ENCODE peak calls at places on chromosomes 3 and 15, in five cellular contexts. One of them, this sample, is unnamed.

GRCh38 chr3:180492047-180492446 is 109.9 kb upstream of the TTC14 start:
- DNase-seq in HL-60: no peak
- DNase-seq in GM12878: no peak
- DNase-seq in H1: no peak
- DNase-seq in HepG2: no peak
- DNase-seq in this sample: no peak

GRCh38 chr15:77720617-77721016 is 87.9 kb upstream of the LINGO1 start:
- DNase-seq in HepG2: no peak
- DNase-seq in GM12878: no peak
- DNase-seq in H1: no peak
- DNase-seq in HL-60: no peak
- DNase-seq in this sample: peak

GRCh38 chr3:119810018-119810435 is 28.1 kb downstream of the NR1I2 start:
- DNase-seq in HL-60: peak
- DNase-seq in GM12878: peak
- DNase-seq in H1: no peak
- DNase-seq in HepG2: no peak
- DNase-seq in this sample: no peak

GRCh38 chr3:90031121-90031520 is 923.7 kb downstream of the EPHA3 start:
- DNase-seq in H1: no peak
- DNase-seq in HepG2: no peak
- DNase-seq in HL-60: no peak
- DNase-seq in GM12878: no peak
- DNase-seq in this sample: no peak

GRCh38 chr3:52213901-52214300 is 11.5 kb downstream of the TLR9 start:
- DNase-seq in HL-60: no peak
- DNase-seq in HepG2: no peak
- DNase-seq in H1: no peak
- DNase-seq in GM12878: no peak
- DNase-seq in this sample: no peak

GRCh38 chr3:149454746-149455145 is 19.8 kb upstream of the TM4SF4 start:
- DNase-seq in HL-60: no peak
- DNase-seq in GM12878: no peak
- DNase-seq in HepG2: no peak
- DNase-seq in H1: no peak
- DNase-seq in this sample: no peak

GRCh38 chr3:72274511-72275295 is 489.8 kb upstream of the PROK2 start:
- DNase-seq in GM12878: no peak
- DNase-seq in HL-60: peak
- DNase-seq in H1: no peak
- DNase-seq in HepG2: no peak
- DNase-seq in this sample: no peak

GRCh38 chr3:152159328-152159727 is 109.4 kb upstream of the MBNL1 start:
- DNase-seq in GM12878: no peak
- DNase-seq in H1: no peak
- DNase-seq in HepG2: no peak
- DNase-seq in HL-60: no peak
- DNase-seq in this sample: no peak

GRCh38 chr15:53962646-53963561 is 15.3 kb upstream of the UNC13C start:
- DNase-seq in H1: no peak
- DNase-seq in GM12878: no peak
- DNase-seq in HL-60: peak
- DNase-seq in HepG2: peak
- DNase-seq in this sample: peak

GRCh38 chr3:152298393-152299242 is 29.9 kb downstream of the MBNL1 start:
- DNase-seq in GM12878: peak
- DNase-seq in HL-60: peak
- DNase-seq in H1: no peak
- DNase-seq in HepG2: peak
- DNase-seq in this sample: peak

GRCh38 chr3:171688593-171688992 is 121.7 kb downstream of the PLD1 start:
- DNase-seq in GM12878: no peak
- DNase-seq in H1: no peak
- DNase-seq in HL-60: no peak
- DNase-seq in HepG2: no peak
- DNase-seq in this sample: no peak

GRCh38 chr3:171687998-171688397 is 122.3 kb downstream of the PLD1 start:
- DNase-seq in HL-60: no peak
- DNase-seq in GM12878: no peak
- DNase-seq in H1: no peak
- DNase-seq in HepG2: no peak
- DNase-seq in this sample: no peak

GRCh38 chr3:171691485-171691884 is 118.8 kb downstream of the PLD1 start:
- DNase-seq in H1: no peak
- DNase-seq in GM12878: no peak
- DNase-seq in HepG2: no peak
- DNase-seq in HL-60: no peak
- DNase-seq in this sample: no peak

GRCh38 chr3:171687064-171687463 is 123.2 kb downstream of the PLD1 start:
- DNase-seq in HL-60: no peak
- DNase-seq in HepG2: no peak
- DNase-seq in H1: no peak
- DNase-seq in GM12878: no peak
- DNase-seq in this sample: no peak

GRCh38 chr3:171690291-171690690 is 120.0 kb downstream of the PLD1 start:
- DNase-seq in GM12878: peak
- DNase-seq in HepG2: no peak
- DNase-seq in HL-60: no peak
- DNase-seq in H1: no peak
- DNase-seq in this sample: no peak
- TF ChIP-seq GABPA in GM12878: no peak
- TF ChIP-seq GABPA in HepG2: no peak
- TF ChIP-seq GABPA in HL-60: no peak
- TF ChIP-seq GABPA in H1: no peak
- TF ChIP-seq GABPA in this sample: no peak

GRCh38 chr3:197507081-197507480 is 48.7 kb downstream of the BDH1 start:
- DNase-seq in HepG2: no peak
- DNase-seq in HL-60: no peak
- DNase-seq in GM12878: no peak
- DNase-seq in H1: no peak
- DNase-seq in this sample: no peak

GRCh38 chr3:197503652-197504051 is 52.1 kb downstream of the BDH1 start:
- DNase-seq in HepG2: no peak
- DNase-seq in H1: no peak
- DNase-seq in HL-60: no peak
- DNase-seq in GM12878: no peak
- DNase-seq in this sample: no peak

GRCh38 chr3:197505796-197506553 is 49.8 kb downstream of the BDH1 start:
- DNase-seq in HL-60: no peak
- DNase-seq in GM12878: no peak
- DNase-seq in HepG2: no peak
- DNase-seq in H1: no peak
- DNase-seq in this sample: peak

GRCh38 chr3:197501879-197502620 is 53.7 kb downstream of the BDH1 start:
- DNase-seq in HL-60: peak
- DNase-seq in H1: peak
- DNase-seq in HepG2: peak
- DNase-seq in GM12878: peak
- DNase-seq in this sample: peak

GRCh38 chr3:197504239-197505191 is 51.3 kb downstream of the BDH1 start:
- DNase-seq in H1: no peak
- DNase-seq in HepG2: no peak
- DNase-seq in GM12878: no peak
- DNase-seq in HL-60: no peak
- DNase-seq in this sample: peak
- TF ChIP-seq GABPA in H1: no peak
- TF ChIP-seq GABPA in HepG2: no peak
- TF ChIP-seq GABPA in GM12878: no peak
- TF ChIP-seq GABPA in HL-60: no peak
- TF ChIP-seq GABPA in this sample: no peak

GRCh38 chr3:195172896-195173295 is 98.1 kb downstream of the XXYLT1 start:
- DNase-seq in H1: no peak
- DNase-seq in HL-60: no peak
- DNase-seq in HepG2: no peak
- DNase-seq in GM12878: no peak
- DNase-seq in this sample: no peak
- TF ChIP-seq GABPA in H1: no peak
- TF ChIP-seq GABPA in HL-60: no peak
- TF ChIP-seq GABPA in HepG2: no peak
- TF ChIP-seq GABPA in GM12878: no peak
- TF ChIP-seq GABPA in this sample: no peak

GRCh38 chr3:33690341-33690740 is 27.7 kb downstream of the CLASP2 start:
- DNase-seq in GM12878: no peak
- DNase-seq in H1: no peak
- DNase-seq in HepG2: no peak
- DNase-seq in HL-60: no peak
- DNase-seq in this sample: no peak

GRCh38 chr3:33681667-33682066 is 36.4 kb downstream of the CLASP2 start:
- DNase-seq in HepG2: no peak
- DNase-seq in GM12878: no peak
- DNase-seq in HL-60: no peak
- DNase-seq in H1: no peak
- DNase-seq in this sample: no peak

GRCh38 chr3:33682770-33683169 is 35.3 kb downstream of the CLASP2 start:
- DNase-seq in HL-60: no peak
- DNase-seq in GM12878: no peak
- DNase-seq in HepG2: no peak
- DNase-seq in H1: no peak
- DNase-seq in this sample: no peak

DNA sequence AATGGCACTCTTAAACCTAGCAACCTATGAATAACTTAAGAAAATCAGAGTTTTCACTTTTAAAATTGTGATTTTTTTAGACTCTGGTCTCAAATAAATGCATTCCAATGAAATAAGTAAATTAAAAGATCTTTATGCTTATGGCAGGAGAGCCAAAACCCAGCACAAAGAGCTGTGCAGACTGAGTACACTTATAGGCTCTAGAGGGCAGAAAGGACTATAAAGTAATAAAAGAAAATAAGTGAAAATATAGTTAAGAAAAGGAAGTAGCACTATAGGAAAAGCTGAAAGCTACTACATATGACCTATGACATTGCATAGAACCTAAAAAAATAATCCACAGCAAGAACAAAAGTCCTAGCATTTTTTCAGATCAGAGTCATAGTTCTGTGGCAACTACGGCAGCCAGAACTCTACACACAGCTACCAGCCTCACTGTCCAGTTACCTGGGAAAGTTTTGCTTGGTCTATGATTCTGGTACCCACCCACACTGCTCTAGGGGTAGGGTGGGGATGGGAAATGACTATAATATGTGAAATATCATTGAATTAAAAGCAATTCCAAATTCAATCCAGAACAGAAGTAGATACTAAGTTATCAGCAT is 30.5 kb downstream of the CLASP2 start:
- DNase-seq in HL-60: no peak
- DNase-seq in GM12878: no peak
- DNase-seq in H1: no peak
- DNase-seq in HepG2: no peak
- DNase-seq in this sample: peak
- TF ChIP-seq GABPA in HL-60: no peak
- TF ChIP-seq GABPA in GM12878: no peak
- TF ChIP-seq GABPA in H1: no peak
- TF ChIP-seq GABPA in HepG2: no peak
- TF ChIP-seq GABPA in this sample: no peak

DNA sequence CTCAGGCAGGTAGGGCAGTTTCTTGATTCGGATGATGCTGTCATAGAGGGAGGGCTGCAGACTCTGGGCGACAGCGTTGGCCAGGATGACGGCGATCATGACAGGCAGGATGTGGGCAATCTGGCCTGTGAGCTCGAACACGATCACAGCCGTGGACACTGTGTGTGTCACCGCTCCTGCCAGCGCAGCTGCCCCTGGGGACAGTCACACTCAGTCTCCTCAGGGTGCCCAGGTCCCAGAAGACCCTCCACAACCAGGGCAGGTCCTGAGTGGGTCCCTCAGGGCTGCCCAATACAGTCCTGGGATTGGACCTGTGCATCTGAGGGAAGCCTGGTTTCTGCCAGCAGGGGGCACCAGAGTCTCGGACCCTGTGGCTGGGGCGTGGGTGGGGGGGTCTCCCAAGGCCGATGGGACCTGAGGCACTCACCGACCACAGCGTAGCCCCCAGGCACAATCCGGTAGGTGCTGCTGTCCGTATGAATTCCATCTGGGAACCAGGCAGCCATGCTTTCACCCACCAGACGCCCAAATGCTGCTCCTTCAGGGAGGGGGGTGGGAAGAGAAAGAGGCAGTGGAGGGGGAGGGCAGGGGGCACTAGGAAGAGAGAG is 7.2 kb downstream of the CLCN2 start:
- DNase-seq in H1: no peak
- DNase-seq in GM12878: no peak
- DNase-seq in HepG2: peak
- DNase-seq in HL-60: peak
- DNase-seq in this sample: peak
- TF ChIP-seq GABPA in H1: no peak
- TF ChIP-seq GABPA in GM12878: no peak
- TF ChIP-seq GABPA in HepG2: no peak
- TF ChIP-seq GABPA in HL-60: no peak
- TF ChIP-seq GABPA in this sample: no peak

GRCh38 chr3:46058981-46059380 is 31.7 kb upstream of the XCR1 start:
- DNase-seq in GM12878: no peak
- DNase-seq in HL-60: no peak
- DNase-seq in H1: no peak
- DNase-seq in HepG2: no peak
- DNase-seq in this sample: no peak

GRCh38 chr3:46059432-46059831 is 32.1 kb upstream of the XCR1 start:
- DNase-seq in HL-60: peak
- DNase-seq in HepG2: no peak
- DNase-seq in H1: no peak
- DNase-seq in GM12878: peak
- DNase-seq in this sample: no peak

GRCh38 chr3:46061108-46061507 is 33.8 kb upstream of the XCR1 start:
- DNase-seq in HepG2: no peak
- DNase-seq in GM12878: no peak
- DNase-seq in HL-60: no peak
- DNase-seq in H1: no peak
- DNase-seq in this sample: no peak

GRCh38 chr3:46062679-46063078 is 35.4 kb upstream of the XCR1 start:
- DNase-seq in HepG2: no peak
- DNase-seq in GM12878: no peak
- DNase-seq in HL-60: no peak
- DNase-seq in H1: no peak
- DNase-seq in this sample: no peak

DNA sequence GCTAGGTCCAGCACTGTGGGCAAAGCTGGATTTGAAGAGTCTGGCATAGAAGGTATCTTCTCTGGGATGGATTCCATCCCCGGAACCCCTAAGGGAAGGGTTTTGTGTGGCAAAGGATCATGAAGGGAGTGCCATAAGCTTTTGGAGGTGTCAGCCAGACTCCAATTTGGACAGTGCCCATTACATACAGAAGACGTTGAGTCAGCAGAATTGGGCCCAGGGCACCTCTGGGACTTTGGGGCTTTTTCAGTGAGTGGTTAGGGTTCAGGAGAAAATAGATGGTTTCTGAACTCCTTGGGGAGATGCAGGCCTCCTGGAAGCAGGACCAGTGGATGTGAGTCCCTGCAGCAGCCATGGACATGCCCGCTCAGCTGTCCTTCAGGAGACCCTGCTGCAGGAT is 34.6 kb upstream of the XCR1 start:
- DNase-seq in HepG2: no peak
- DNase-seq in HL-60: no peak
- DNase-seq in H1: no peak
- DNase-seq in GM12878: no peak
- DNase-seq in this sample: no peak
- TF ChIP-seq GABPA in HepG2: no peak
- TF ChIP-seq GABPA in HL-60: no peak
- TF ChIP-seq GABPA in H1: no peak
- TF ChIP-seq GABPA in GM12878: no peak
- TF ChIP-seq GABPA in this sample: no peak

GRCh38 chr3:170918715-170919114 is 10.3 kb upstream of the EIF5A2 start:
- DNase-seq in HepG2: no peak
- DNase-seq in H1: no peak
- DNase-seq in GM12878: no peak
- DNase-seq in HL-60: no peak
- DNase-seq in this sample: no peak
- TF ChIP-seq GABPA in HepG2: no peak
- TF ChIP-seq GABPA in H1: no peak
- TF ChIP-seq GABPA in GM12878: no peak
- TF ChIP-seq GABPA in HL-60: no peak
- TF ChIP-seq GABPA in this sample: no peak